ENCODE peak calls at places on chromosomes 11 and 22, in four cellular contexts. W, U, E and Y are unnamed samples.

GRCh38 chr11:73288873-73289707 is 17.0 kb downstream of the P2RY6 start:
- DNase-seq in E (peak; percentile 84), W (peak; percentile 32), U (peak; percentile 57), Y (no peak)

GRCh38 chr11:125223901-125224331 is 59.4 kb downstream of the PKNOX2 start:
- DNase-seq in W (no peak), E (no peak), U (no peak), Y (no peak)

GRCh38 chr22:29115682-29116313 is 43.0 kb downstream of the KREMEN1 start:
- DNase-seq in U (no peak), W (no peak), E (no peak), Y (no peak)

GRCh38 chr11:37718431-37718999 is 1120.5 kb upstream of the RAG2 start:
- DNase-seq in E (no peak), W (no peak), U (no peak), Y (no peak)

GRCh38 chr22:44385781-44386180 is 73.0 kb upstream of the SHISAL1 start:
- DNase-seq in U (no peak), E (no peak), W (no peak), Y (no peak)

GRCh38 chr22:44618400-44618799 is 83.6 kb upstream of the PRR5 start:
- DNase-seq in W (no peak), U (no peak), E (no peak), Y (no peak)

GRCh38 chr11:92277871-92278270 is 53.3 kb downstream of the FAT3 start:
- DNase-seq in W (no peak), E (peak; percentile 73), U (no peak), Y (no peak)

GRCh38 chr11:8338138-8338537 is 74.5 kb upstream of the LMO1 start:
- DNase-seq in U (no peak), E (peak; percentile 49), W (no peak), Y (no peak)

GRCh38 chr11:64799925-64800632 is 2.9 kb downstream of the MAP4K2 start:
- DNase-seq in U (no peak), E (peak; percentile 11), W (no peak), Y (no peak)

GRCh38 chr11:62120001-62120400 is 3.8 kb upstream of the INCENP start:
- DNase-seq in W (no peak), E (no peak), U (no peak), Y (no peak)

GRCh38 chr11:130070829-130071205 is 1.1 kb downstream of the APLP2 start:
- DNase-seq in W (no peak), E (peak; percentile 39), U (no peak), Y (no peak)

GRCh38 chr11:40393511-40393910 is 1065.9 kb downstream of the LRRC4C start:
- DNase-seq in E (no peak), W (no peak), U (no peak), Y (no peak)

GRCh38 chr22:27554106-27554814 is 247.3 kb downstream of the MN1 start:
- DNase-seq in E (peak; percentile 24), W (no peak), U (no peak), Y (no peak)

GRCh38 chr11:131108780-131109179 is 192.5 kb upstream of the SNX19 start:
- DNase-seq in E (peak; percentile 59), W (no peak), U (no peak), Y (no peak)

GRCh38 chr11:27699242-27699925 is 871 bp downstream of the BDNF start:
- DNase-seq in W (no peak), E (no peak), U (peak; percentile 21), Y (no peak)

GRCh38 chr11:35523351-35523768 is 2.1 kb downstream of the PAMR1 start:
- DNase-seq in U (no peak), W (no peak), E (peak; percentile 79), Y (no peak)

GRCh38 chr11:23502821-23503220 is 642.5 kb upstream of the CCDC179 start:
- DNase-seq in U (no peak), E (peak; percentile 21), W (no peak), Y (no peak)

GRCh38 chr11:44094260-44094868 is 1.1 kb upstream of the EXT2 start:
- DNase-seq in E (peak; percentile 83), U (peak; percentile 76), W (peak; percentile 80), Y (peak; percentile 49)

GRCh38 chr11:6632116-6633073 is 13.2 kb upstream of the TPP1 start:
- DNase-seq in U (no peak), E (no peak), W (no peak), Y (no peak)

GRCh38 chr11:122645847-122646246 is 9.7 kb upstream of the UBASH3B start:
- DNase-seq in U (no peak), E (no peak), W (no peak), Y (no peak)

GRCh38 chr11:10096987-10097386 is 197.0 kb downstream of the SBF2 start:
- DNase-seq in U (no peak), E (no peak), W (no peak), Y (no peak)

GRCh38 chr22:36160499-36160942 is at the start of gene APOL3:
- DNase-seq in W (peak; percentile 32), U (no peak), E (peak; percentile 53), Y (no peak)

GRCh38 chr11:132621976-132622375 is 910.3 kb downstream of the OPCML start:
- DNase-seq in E (no peak), W (no peak), U (no peak), Y (no peak)

GRCh38 chr11:2940166-2940929 is 11.1 kb upstream of the PHLDA2 start:
- DNase-seq in W (no peak), U (no peak), E (peak; percentile 52), Y (no peak)

GRCh38 chr22:32144875-32145274 is 14.2 kb downstream of the C22orf42 start:
- DNase-seq in W (no peak), U (no peak), E (no peak), Y (no peak)